ENCODE peak calls at places on chromosomes 12 and 14, in nine cellular contexts. U is adipocyte, Q is NT2/D1, M is astrocyte, H is GM12878, V is endodermal cell, J is mammary epithelial cell, E is K562, O is endothelial cell of umbilical vein. N is an unnamed sample.

GRCh38 chr12:115185529-115185928 is 501.6 kb upstream of the TBX3 start:
- DNase-seq in U (no peak), Q (no peak), M (peak), H (no peak), V (no peak), J (no peak), E (no peak), O (no peak), N (no peak)

GRCh38 chr12:109393437-109394345 is 46.0 kb downstream of the MYO1H start:
- DNase-seq in U (peak), Q (peak), M (peak), H (no peak), V (peak), J (peak), E (peak), O (peak), N (no peak)

GRCh38 chr12:13176257-13176656 is 20.3 kb upstream of the EMP1 start:
- DNase-seq in U (no peak), Q (no peak), M (no peak), H (no peak), V (no peak), J (no peak), E (no peak), O (no peak), N (no peak)

GRCh38 chr14:65169351-65169750 is 67.0 kb upstream of the MAX start:
- DNase-seq in U (peak), Q (no peak), M (peak), H (peak), V (no peak), J (peak), E (no peak), O (no peak), N (no peak)

GRCh38 chr14:92469515-92469914 is 44.1 kb upstream of the RIN3 start:
- DNase-seq in U (no peak), Q (no peak), M (no peak), H (no peak), V (no peak), J (no peak), E (no peak), O (no peak), N (no peak)

GRCh38 chr14:65354131-65354530 is 58.4 kb upstream of the FUT8 start:
- DNase-seq in U (no peak), Q (no peak), M (no peak), H (no peak), V (no peak), J (no peak), E (no peak), O (no peak), N (no peak)

GRCh38 chr14:65792208-65792905 is 379.8 kb downstream of the FUT8 start:
- DNase-seq in U (peak), Q (no peak), M (peak), H (no peak), V (peak), J (peak), E (no peak), O (no peak), N (no peak)

GRCh38 chr14:65356327-65356836 is 56.1 kb upstream of the FUT8 start:
- DNase-seq in U (peak), Q (no peak), M (peak), H (no peak), V (peak), J (peak), E (no peak), O (peak), N (no peak)

GRCh38 chr12:127680516-127680915 is 586.5 kb upstream of the TMEM132C start:
- DNase-seq in U (no peak), Q (no peak), M (no peak), H (no peak), V (no peak), J (no peak), E (no peak), O (no peak), N (no peak)

GRCh38 chr14:73610692-73611091 is 1.6 kb upstream of the ACOT6 start:
- DNase-seq in U (no peak), Q (no peak), M (no peak), H (no peak), V (no peak), J (no peak), E (no peak), O (peak), N (no peak)

GRCh38 chr12:29710104-29710503 is 73.6 kb downstream of the TMTC1 start:
- DNase-seq in U (no peak), Q (peak), M (peak), H (no peak), V (peak), J (no peak), E (no peak), O (no peak), N (no peak)

GRCh38 chr14:99342204-99342603 is 70.2 kb upstream of the BCL11B start:
- DNase-seq in U (no peak), Q (no peak), M (no peak), H (no peak), V (no peak), J (no peak), E (no peak), O (no peak), N (peak)

GRCh38 chr12:40137252-40137651 is 31.4 kb upstream of the SLC2A13 start:
- DNase-seq in U (peak), Q (no peak), M (no peak), H (no peak), V (no peak), J (peak), E (no peak), O (peak), N (no peak)

GRCh38 chr12:75578546-75578945 is 67.1 kb upstream of the KRR1 start:
- DNase-seq in U (no peak), Q (no peak), M (no peak), H (no peak), V (no peak), J (no peak), E (no peak), O (no peak), N (no peak)

GRCh38 chr14:40674503-40674902 is 932.2 kb upstream of the LRFN5 start:
- DNase-seq in U (no peak), Q (no peak), M (no peak), H (no peak), V (no peak), J (no peak), E (no peak), O (no peak), N (no peak)

GRCh38 chr14:98077176-98077575 is 1194.8 kb downstream of the BCL11B start:
- DNase-seq in U (no peak), Q (no peak), M (no peak), H (no peak), V (no peak), J (peak), E (no peak), O (no peak), N (no peak)

DNA sequence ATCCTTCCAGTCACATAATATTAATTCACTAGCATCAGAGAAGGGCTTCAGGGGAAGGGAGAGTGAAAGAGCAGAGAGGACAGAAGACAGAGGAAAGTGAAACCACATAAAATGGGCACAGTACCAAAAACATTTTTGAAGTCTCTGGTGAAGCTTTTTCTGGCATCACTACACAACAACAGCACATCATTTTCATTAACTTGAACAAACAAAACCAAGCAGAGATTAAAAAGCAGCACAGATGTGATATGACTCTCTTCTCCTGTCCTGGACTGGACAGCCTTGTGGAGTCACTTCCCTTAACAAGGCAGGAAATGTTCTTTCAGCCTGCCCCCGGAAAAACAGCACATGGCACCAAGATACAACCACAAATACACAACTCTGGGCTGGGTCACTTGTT is 112.0 kb downstream of the TSPAN8 start:
- DNase-seq in U (peak), Q (no peak), M (peak), H (no peak), V (no peak), J (no peak), E (no peak), O (peak), N (no peak)
- H3K9ac ChIP-seq in U (peak), Q (no peak), M (no peak), H (no peak), V (no peak), J (no peak), E (no peak), O (no peak), N (no peak)

DNA sequence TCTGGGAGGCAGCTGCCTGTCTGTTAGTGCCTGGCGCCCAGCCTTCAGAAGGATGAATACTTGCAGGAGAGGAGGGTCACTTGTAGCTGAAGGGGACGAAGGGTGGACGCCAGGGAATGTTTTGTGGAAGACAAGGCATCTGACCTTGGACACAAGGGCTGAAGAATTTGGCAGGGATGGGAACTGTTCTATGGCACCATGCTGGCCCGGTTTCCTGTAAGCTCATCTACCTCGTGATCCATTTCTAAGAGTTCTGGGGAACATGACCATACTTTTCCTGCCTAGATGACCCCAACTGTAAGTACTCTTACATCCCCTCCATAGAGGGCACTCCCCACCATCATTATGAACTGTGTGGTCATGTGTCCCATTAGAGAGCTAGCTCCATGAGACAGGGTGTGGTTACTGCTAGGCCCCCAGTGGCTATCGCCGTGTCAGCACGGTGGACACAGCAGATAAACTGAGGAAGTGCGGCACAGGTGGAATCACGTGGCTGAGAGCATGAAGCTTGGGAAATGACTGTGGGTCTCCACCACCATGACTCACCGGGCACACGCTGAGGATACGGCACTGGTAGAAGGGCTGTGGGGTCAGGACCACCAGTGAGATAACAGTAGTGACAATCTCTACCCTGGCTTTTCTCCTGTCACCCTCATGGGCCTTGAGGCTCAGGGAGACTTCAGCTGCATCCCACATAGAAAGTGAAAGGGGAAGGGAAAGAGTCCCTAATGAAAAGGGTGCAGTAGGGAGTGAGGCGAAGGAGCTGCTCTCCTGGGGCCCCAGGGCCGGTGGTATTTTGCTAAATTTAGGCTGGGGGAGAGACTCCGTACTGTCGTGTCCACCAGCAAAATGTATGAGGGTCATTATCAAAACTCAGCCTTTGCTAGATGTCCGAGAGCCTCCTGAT is 252.6 kb downstream of the FOXN3 start:
- DNase-seq in U (no peak), Q (no peak), M (no peak), H (peak), V (no peak), J (no peak), E (peak), O (peak), N (no peak)
- H3K9ac ChIP-seq in U (peak), Q (no peak), M (no peak), H (peak), V (no peak), J (no peak), E (peak), O (no peak), N (no peak)

DNA sequence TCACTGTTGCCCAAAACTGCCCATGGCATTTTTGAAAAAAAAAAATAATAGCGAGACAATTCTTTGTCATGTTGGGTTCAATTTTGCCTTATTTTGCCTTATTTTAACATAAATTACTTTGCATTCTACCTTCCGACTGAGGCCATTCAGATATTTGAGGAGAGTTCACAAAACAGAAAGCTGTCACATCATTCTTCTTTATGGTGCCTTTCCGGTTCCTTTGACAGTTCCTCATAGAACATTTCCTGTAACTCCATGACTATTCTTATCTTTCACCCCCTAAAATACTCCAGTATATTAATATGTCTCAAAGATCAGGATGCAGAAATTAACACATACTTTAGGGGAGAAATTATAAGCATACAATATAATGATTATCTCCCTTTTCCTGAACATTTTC is 476.7 kb downstream of the NOVA1 start:
- DNase-seq in U (no peak), Q (no peak), M (no peak), H (no peak), V (no peak), J (no peak), E (no peak), O (peak), N (no peak)
- H3K9ac ChIP-seq in U (no peak), Q (no peak), M (no peak), H (no peak), V (no peak), J (no peak), E (no peak), O (no peak), N (no peak)

GRCh38 chr14:96391293-96392118 is 422 bp upstream of the AK7 start:
- DNase-seq in U (peak), Q (peak), M (peak), H (peak), V (peak), J (peak), E (peak), O (peak), N (peak)

GRCh38 chr14:96385385-96385784 is 6.5 kb upstream of the AK7 start:
- DNase-seq in U (no peak), Q (no peak), M (no peak), H (no peak), V (no peak), J (no peak), E (no peak), O (no peak), N (no peak)

GRCh38 chr14:96393292-96393691 is 1.4 kb downstream of the AK7 start:
- DNase-seq in U (no peak), Q (no peak), M (no peak), H (no peak), V (no peak), J (no peak), E (no peak), O (no peak), N (no peak)

GRCh38 chr14:96394047-96394815 is 2.3 kb downstream of the AK7 start:
- DNase-seq in U (no peak), Q (no peak), M (no peak), H (no peak), V (peak), J (no peak), E (no peak), O (no peak), N (no peak)

GRCh38 chr14:96390965-96391292 is 999 bp upstream of the AK7 start:
- DNase-seq in U (no peak), Q (no peak), M (no peak), H (no peak), V (no peak), J (no peak), E (no peak), O (no peak), N (no peak)
- H3K9ac ChIP-seq in U (peak), Q (peak), M (peak), H (peak), V (peak), J (peak), E (peak), O (peak), N (peak)

N was measured in kidney.